ENCODE peak calls at places on chromosomes 4 and X, in five cellular contexts. One of them, this sample, is unnamed. For H3K36me3, the result is how much of the 10 kb centered on the place peaks cover.

GRCh38 chr4:184477201-184477999 is 3.0 kb upstream of the IRF2 start:
- DNase-seq in colonic mucosa: no peak
- DNase-seq in transverse colon: no peak
- DNase-seq in SK-N-MC: no peak
- DNase-seq in breast epithelium: no peak
- DNase-seq in this sample: no peak

GRCh38 chr4:11455201-11455835 is 26.6 kb upstream of the HS3ST1 start:
- DNase-seq in breast epithelium: no peak
- DNase-seq in colonic mucosa: peak
- DNase-seq in SK-N-MC: no peak
- DNase-seq in transverse colon: peak
- DNase-seq in this sample: no peak

GRCh38 chr4:31923634-31924033 is 1203.5 kb downstream of the PCDH7 start:
- DNase-seq in SK-N-MC: no peak
- DNase-seq in colonic mucosa: no peak
- DNase-seq in breast epithelium: no peak
- DNase-seq in transverse colon: no peak
- DNase-seq in this sample: no peak

GRCh38 chr4:54945838-54946237 is 179.6 kb downstream of the KDR start:
- DNase-seq in SK-N-MC: no peak
- DNase-seq in breast epithelium: no peak
- DNase-seq in transverse colon: no peak
- DNase-seq in colonic mucosa: no peak
- DNase-seq in this sample: no peak

GRCh38 chrX:13955975-13956374 is 73.7 kb downstream of the GEMIN8 start:
- DNase-seq in transverse colon: no peak
- DNase-seq in SK-N-MC: no peak
- DNase-seq in breast epithelium: no peak
- DNase-seq in colonic mucosa: no peak
- DNase-seq in this sample: no peak

GRCh38 chr4:104334410-104334809 is 160.3 kb downstream of the CXXC4 start:
- DNase-seq in SK-N-MC: no peak
- DNase-seq in colonic mucosa: no peak
- DNase-seq in transverse colon: no peak
- DNase-seq in breast epithelium: no peak
- DNase-seq in this sample: no peak

GRCh38 chrX:103811858-103812257 is 20.2 kb downstream of the RAB9B start:
- DNase-seq in breast epithelium: no peak
- DNase-seq in transverse colon: no peak
- DNase-seq in SK-N-MC: no peak
- DNase-seq in colonic mucosa: no peak
- DNase-seq in this sample: no peak

GRCh38 chr4:34721835-34722234 is 1522.5 kb downstream of the ARAP2 start:
- DNase-seq in transverse colon: no peak
- DNase-seq in colonic mucosa: no peak
- DNase-seq in breast epithelium: no peak
- DNase-seq in SK-N-MC: no peak
- DNase-seq in this sample: no peak

GRCh38 chr4:59122626-59123025 is 2012.4 kb upstream of the IGFBP7 start:
- DNase-seq in SK-N-MC: no peak
- DNase-seq in breast epithelium: no peak
- DNase-seq in transverse colon: no peak
- DNase-seq in colonic mucosa: no peak
- DNase-seq in this sample: no peak

GRCh38 chrX:92224406-92224805 is 445.2 kb downstream of the PCDH11X start:
- DNase-seq in SK-N-MC: no peak
- DNase-seq in transverse colon: no peak
- DNase-seq in breast epithelium: no peak
- DNase-seq in colonic mucosa: no peak
- DNase-seq in this sample: no peak

GRCh38 chrX:43974076-43974475 is 886 bp upstream of the NDP start:
- DNase-seq in transverse colon: no peak
- DNase-seq in SK-N-MC: no peak
- DNase-seq in colonic mucosa: no peak
- DNase-seq in breast epithelium: no peak
- DNase-seq in this sample: no peak

GRCh38 chrX:56764975-56765791 is 36.1 kb downstream of the NBDY start:
- DNase-seq in transverse colon: peak
- DNase-seq in breast epithelium: no peak
- DNase-seq in SK-N-MC: no peak
- DNase-seq in colonic mucosa: no peak
- DNase-seq in this sample: no peak

GRCh38 chr4:168021666-168022065 is 70.7 kb upstream of the ANXA10 start:
- DNase-seq in transverse colon: no peak
- DNase-seq in SK-N-MC: no peak
- DNase-seq in colonic mucosa: no peak
- DNase-seq in breast epithelium: no peak
- DNase-seq in this sample: no peak

GRCh38 chrX:102835504-102836146 is 101.4 kb upstream of the RAB40AL start:
- DNase-seq in breast epithelium: no peak
- DNase-seq in transverse colon: no peak
- DNase-seq in colonic mucosa: no peak
- DNase-seq in SK-N-MC: no peak
- DNase-seq in this sample: no peak

GRCh38 chr4:2934077-2934812 is 29.0 kb downstream of the NOP14 start:
- DNase-seq in colonic mucosa: peak
- DNase-seq in SK-N-MC: no peak
- DNase-seq in transverse colon: peak
- DNase-seq in breast epithelium: peak
- DNase-seq in this sample: peak

GRCh38 chrX:24646745-24647182 is 383 bp downstream of the PCYT1B start:
- DNase-seq in SK-N-MC: no peak
- DNase-seq in transverse colon: no peak
- DNase-seq in colonic mucosa: no peak
- DNase-seq in breast epithelium: no peak
- DNase-seq in this sample: no peak

GRCh38 chr4:130563185-130563890 is 1467.4 kb downstream of the C4orf33 start:
- DNase-seq in colonic mucosa: peak
- DNase-seq in SK-N-MC: no peak
- DNase-seq in transverse colon: no peak
- DNase-seq in breast epithelium: no peak
- DNase-seq in this sample: no peak

GRCh38 chr4:26420438-26420837 is 69.8 kb downstream of the CCKAR start:
- DNase-seq in breast epithelium: no peak
- DNase-seq in transverse colon: no peak
- DNase-seq in SK-N-MC: no peak
- DNase-seq in colonic mucosa: no peak
- DNase-seq in this sample: no peak

GRCh38 chr4:173189117-173189693 is 20.6 kb downstream of the GALNT7 start:
- DNase-seq in breast epithelium: no peak
- DNase-seq in colonic mucosa: no peak
- DNase-seq in transverse colon: no peak
- DNase-seq in SK-N-MC: no peak
- DNase-seq in this sample: no peak

GRCh38 chrX:10926404-10926803 is 184.7 kb upstream of the HCCS start:
- DNase-seq in transverse colon: no peak
- DNase-seq in breast epithelium: no peak
- DNase-seq in colonic mucosa: no peak
- DNase-seq in SK-N-MC: no peak
- DNase-seq in this sample: no peak

GRCh38 chr4:185513489-185514181 is 21.7 kb downstream of the PDLIM3 start:
- DNase-seq in breast epithelium: no peak
- DNase-seq in colonic mucosa: peak
- DNase-seq in transverse colon: peak
- DNase-seq in SK-N-MC: no peak
- DNase-seq in this sample: no peak

GRCh38 chr4:145041378-145041777 is 56.6 kb downstream of the ANAPC10 start:
- DNase-seq in breast epithelium: no peak
- DNase-seq in transverse colon: no peak
- DNase-seq in SK-N-MC: no peak
- DNase-seq in colonic mucosa: no peak
- DNase-seq in this sample: no peak

GRCh38 chrX:18210470-18210869 is 10.2 kb downstream of the BEND2 start:
- DNase-seq in colonic mucosa: no peak
- DNase-seq in breast epithelium: no peak
- DNase-seq in transverse colon: no peak
- DNase-seq in SK-N-MC: peak
- DNase-seq in this sample: no peak

GRCh38 chr4:141763373-141763772 is 127.0 kb downstream of the IL15 start:
- DNase-seq in transverse colon: no peak
- DNase-seq in colonic mucosa: no peak
- DNase-seq in SK-N-MC: no peak
- DNase-seq in breast epithelium: no peak
- DNase-seq in this sample: no peak

GRCh38 chr4:36325499-36325898 is 44.1 kb downstream of the DTHD1 start:
- DNase-seq in SK-N-MC: no peak
- DNase-seq in colonic mucosa: no peak
- DNase-seq in breast epithelium: no peak
- DNase-seq in transverse colon: no peak
- DNase-seq in this sample: no peak

GRCh38 chr4:32499176-32499575 is 1779.0 kb downstream of the PCDH7 start:
- DNase-seq in transverse colon: no peak
- DNase-seq in breast epithelium: no peak
- DNase-seq in colonic mucosa: no peak
- DNase-seq in SK-N-MC: no peak
- DNase-seq in this sample: no peak

GRCh38 chrX:13893826-13894225 is 76.9 kb upstream of the GPM6B start:
- DNase-seq in breast epithelium: no peak
- DNase-seq in transverse colon: no peak
- DNase-seq in colonic mucosa: no peak
- DNase-seq in SK-N-MC: peak
- DNase-seq in this sample: no peak

GRCh38 chr4:182916483-182917181 is 554 bp downstream of the DCTD start:
- DNase-seq in breast epithelium: peak
- DNase-seq in SK-N-MC: no peak
- DNase-seq in transverse colon: peak
- DNase-seq in colonic mucosa: peak
- DNase-seq in this sample: peak

GRCh38 chr4:40572692-40573287 is 56.9 kb downstream of the RBM47 start:
- DNase-seq in SK-N-MC: no peak
- DNase-seq in transverse colon: no peak
- DNase-seq in breast epithelium: no peak
- DNase-seq in colonic mucosa: no peak
- DNase-seq in this sample: no peak

GRCh38 chrX:24899391-24899790 is 116.4 kb downstream of the ARX start:
- DNase-seq in transverse colon: no peak
- DNase-seq in breast epithelium: no peak
- DNase-seq in SK-N-MC: no peak
- DNase-seq in colonic mucosa: no peak
- DNase-seq in this sample: no peak

GRCh38 chr4:161188578-161188977 is 975.2 kb downstream of the FSTL5 start:
- DNase-seq in colonic mucosa: no peak
- DNase-seq in transverse colon: no peak
- DNase-seq in SK-N-MC: no peak
- DNase-seq in breast epithelium: no peak
- DNase-seq in this sample: no peak

GRCh38 chr4:2927016-2927695 is 36.0 kb downstream of the NOP14 start:
- DNase-seq in transverse colon: no peak
- DNase-seq in breast epithelium: peak
- DNase-seq in SK-N-MC: no peak
- DNase-seq in colonic mucosa: no peak
- DNase-seq in this sample: no peak

DNA sequence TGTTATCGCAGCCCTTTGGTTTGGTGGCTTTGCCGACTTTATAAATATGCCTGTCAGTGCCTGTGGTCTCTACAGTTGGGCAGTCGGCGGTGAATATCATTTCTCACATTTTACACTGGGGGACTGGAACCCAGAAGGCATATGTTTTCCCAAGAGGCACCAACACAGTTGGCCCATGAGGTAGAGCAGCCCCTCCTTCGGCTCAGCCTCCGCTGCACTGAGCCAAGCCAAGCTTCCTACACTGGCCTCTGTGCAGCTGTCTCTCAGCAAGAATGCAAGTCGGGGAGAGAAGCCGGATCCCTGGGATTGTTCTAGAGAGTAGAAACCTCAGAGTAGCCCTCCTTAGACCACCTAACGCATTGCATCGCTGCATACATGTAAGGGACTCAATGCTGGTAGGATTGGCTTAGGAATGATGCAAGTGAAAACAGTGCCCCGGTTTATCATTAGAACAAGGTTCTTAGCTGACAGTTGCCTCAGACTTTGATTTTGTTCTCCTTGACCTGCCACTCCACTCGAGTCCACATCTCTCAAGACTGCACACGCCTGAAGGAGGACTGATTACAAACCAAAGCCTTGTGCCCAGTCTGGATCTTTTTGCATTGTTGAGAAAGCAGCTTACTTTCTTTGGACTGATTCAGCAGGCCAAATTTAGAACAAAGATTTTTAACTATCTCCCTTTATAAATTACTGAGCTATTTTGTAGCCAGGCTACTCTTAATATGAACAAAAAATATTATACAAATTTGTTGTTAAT is 125.4 kb downstream of the PTTG2 start:
- DNase-seq in transverse colon: no peak
- DNase-seq in breast epithelium: no peak
- DNase-seq in SK-N-MC: no peak
- DNase-seq in colonic mucosa: no peak
- DNase-seq in this sample: no peak
- H3K36me3 ChIP-seq in transverse colon: under half
- H3K36me3 ChIP-seq in breast epithelium: under half
- H3K36me3 ChIP-seq in SK-N-MC: under half
- H3K36me3 ChIP-seq in colonic mucosa: under half
- H3K36me3 ChIP-seq in this sample: under half

DNA sequence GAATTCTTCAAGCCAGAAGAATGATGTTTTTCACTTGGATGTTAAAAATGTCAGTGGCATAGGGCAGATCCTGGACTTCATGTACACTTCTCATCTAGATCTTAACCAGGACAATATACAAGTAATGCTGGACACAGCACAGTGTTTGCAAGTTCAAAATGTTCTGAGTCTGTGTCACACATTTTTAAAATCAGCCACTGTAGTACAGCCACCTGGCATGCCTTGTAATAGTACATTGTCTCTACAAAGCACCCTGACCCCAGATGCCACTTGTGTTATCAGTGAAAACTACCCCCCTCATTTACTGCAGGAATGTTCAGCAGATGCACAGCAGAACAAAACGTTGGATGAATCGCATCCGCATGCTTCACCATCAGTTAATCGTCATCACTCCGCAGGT is 11.9 kb downstream of the ZBTB49 start:
- DNase-seq in breast epithelium: no peak
- DNase-seq in colonic mucosa: no peak
- DNase-seq in transverse colon: no peak
- DNase-seq in SK-N-MC: no peak
- DNase-seq in this sample: no peak
- H3K36me3 ChIP-seq in breast epithelium: under half
- H3K36me3 ChIP-seq in colonic mucosa: under half
- H3K36me3 ChIP-seq in transverse colon: under half
- H3K36me3 ChIP-seq in SK-N-MC: under half
- H3K36me3 ChIP-seq in this sample: under half

DNA sequence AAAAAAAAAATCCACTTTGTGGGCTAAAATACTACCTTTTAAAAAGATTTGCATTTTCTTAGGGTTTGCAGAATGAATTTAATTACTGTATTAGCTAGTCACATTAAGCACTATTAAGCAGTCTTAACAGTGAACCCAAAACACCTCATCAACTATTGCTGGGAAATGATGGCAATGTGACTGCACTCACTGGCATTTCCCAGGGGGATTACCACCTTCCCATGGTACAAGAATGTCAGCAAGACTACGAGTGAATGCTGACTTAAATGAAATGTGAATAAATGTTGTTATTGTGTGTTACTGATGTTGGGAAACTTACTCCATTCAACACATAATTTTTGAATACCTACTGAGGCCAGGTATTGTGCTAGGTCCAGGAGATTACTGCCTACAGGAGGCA is 10.0 kb upstream of the SLC9B2 start:
- DNase-seq in colonic mucosa: no peak
- DNase-seq in SK-N-MC: no peak
- DNase-seq in transverse colon: no peak
- DNase-seq in breast epithelium: no peak
- DNase-seq in this sample: no peak
- H3K36me3 ChIP-seq in colonic mucosa: under half
- H3K36me3 ChIP-seq in SK-N-MC: under half
- H3K36me3 ChIP-seq in transverse colon: under half
- H3K36me3 ChIP-seq in breast epithelium: under half
- H3K36me3 ChIP-seq in this sample: under half

GRCh38 chrX:136220535-136220934 is 30.7 kb downstream of the MAP7D3 start:
- DNase-seq in colonic mucosa: no peak
- DNase-seq in breast epithelium: no peak
- DNase-seq in transverse colon: no peak
- DNase-seq in SK-N-MC: no peak
- DNase-seq in this sample: no peak
- H3K36me3 ChIP-seq in colonic mucosa: under half
- H3K36me3 ChIP-seq in breast epithelium: under half
- H3K36me3 ChIP-seq in transverse colon: under half
- H3K36me3 ChIP-seq in SK-N-MC: under half
- H3K36me3 ChIP-seq in this sample: under half